ENCODE peak calls at places on chromosomes 4 and X, in five cellular contexts. I is IMR-90, M is GM12892, Q is sigmoid colon, J is tibial nerve. R is an unnamed sample.
A peak's percentile ranks its signal among the peaks of the same experiment; 100 is the strongest.

GRCh38 chrX:83022020-83022419 is 486.1 kb upstream of the POU3F4 start:
- DNase-seq in I (no peak), M (no peak), Q (no peak), J (no peak), R (no peak)

GRCh38 chr4:112926826-112927225 is 122.6 kb upstream of the ANK2 start:
- DNase-seq in I (no peak), M (no peak), Q (no peak), J (no peak), R (no peak)

GRCh38 chr4:46975841-46976551 is 17.4 kb downstream of the GABRA4 start:
- DNase-seq in I (peak; percentile 31), M (no peak), Q (no peak), J (no peak), R (no peak)

GRCh38 chr4:127012549-127012948 is 620.2 kb upstream of the INTU start:
- DNase-seq in I (peak; percentile 59), M (no peak), Q (no peak), J (no peak), R (no peak)

GRCh38 chr4:176902710-176903323 is 110.1 kb upstream of the VEGFC start:
- DNase-seq in I (peak; percentile 95), M (no peak), Q (no peak), J (no peak), R (no peak)

GRCh38 chr4:47839259-47839658 is 1.4 kb upstream of the CORIN start:
- DNase-seq in I (peak; percentile 62), M (no peak), Q (no peak), J (peak; percentile 13), R (no peak)

GRCh38 chr4:173171098-173171497 is 2.5 kb downstream of the GALNT7 start:
- DNase-seq in I (peak; percentile 52), M (no peak), Q (no peak), J (no peak), R (no peak)

GRCh38 chrX:68989865-68990606 is 161.2 kb downstream of the EFNB1 start:
- DNase-seq in I (peak; percentile 82), M (no peak), Q (no peak), J (no peak), R (no peak)

GRCh38 chrX:48533165-48533564 is 6.3 kb upstream of the TBC1D25 start:
- DNase-seq in I (no peak), M (no peak), Q (peak; percentile 10), J (no peak), R (no peak)

GRCh38 chr4:7811536-7812190 is 128.0 kb downstream of the AFAP1 start:
- DNase-seq in I (peak; percentile 95), M (no peak), Q (peak; percentile 92), J (peak; percentile 50), R (no peak)

GRCh38 chr4:104064650-104065577 is 345.1 kb upstream of the TACR3 start:
- DNase-seq in I (no peak), M (no peak), Q (no peak), J (peak; percentile 25), R (peak; percentile 1)

GRCh38 chr4:7394681-7395451 is 39.9 kb downstream of the PSAPL1 start:
- DNase-seq in I (no peak), M (no peak), Q (no peak), J (no peak), R (no peak)

GRCh38 chr4:589219-589963 is 13.3 kb upstream of the TMEM271 start:
- DNase-seq in I (no peak), M (no peak), Q (no peak), J (no peak), R (no peak)

GRCh38 chr4:3019471-3019870 is 54.9 kb downstream of the HTT-AS start:
- DNase-seq in I (no peak), M (no peak), Q (no peak), J (no peak), R (no peak)
- TF ChIP-seq POLR2A in I (no peak), M (no peak), Q (no peak), J (no peak), R (no peak)

GRCh38 chr4:69830529-69831269 is 29.2 kb downstream of the SULT1E1 start:
- DNase-seq in I (no peak), M (no peak), Q (no peak), J (no peak), R (no peak)

GRCh38 chr4:69833251-69833650 is 26.7 kb downstream of the SULT1E1 start:
- DNase-seq in I (no peak), M (no peak), Q (no peak), J (no peak), R (no peak)

GRCh38 chr4:69831270-69831627 is 28.7 kb downstream of the SULT1E1 start:
- DNase-seq in I (no peak), M (no peak), Q (no peak), J (no peak), R (no peak)

GRCh38 chr4:69832326-69833030 is 27.5 kb downstream of the SULT1E1 start:
- DNase-seq in I (no peak), M (no peak), Q (no peak), J (no peak), R (no peak)

GRCh38 chr4:69831646-69832325 is 28.2 kb downstream of the SULT1E1 start:
- DNase-seq in I (no peak), M (peak; percentile 1), Q (no peak), J (no peak), R (no peak)
- TF ChIP-seq POLR2A in I (no peak), M (no peak), Q (no peak), J (no peak), R (no peak)

GRCh38 chr4:2073808-2074481 is 14.8 kb downstream of the NAT8L start:
- DNase-seq in I (no peak), M (no peak), Q (peak; percentile 44), J (no peak), R (no peak)

GRCh38 chr4:2071252-2071911 is 12.3 kb downstream of the NAT8L start:
- DNase-seq in I (no peak), M (no peak), Q (peak; percentile 52), J (no peak), R (no peak)

GRCh38 chr4:2070421-2071251 is 11.5 kb downstream of the NAT8L start:
- DNase-seq in I (no peak), M (no peak), Q (peak; percentile 52), J (no peak), R (no peak)

GRCh38 chr4:2072971-2073807 is 14.1 kb downstream of the NAT8L start:
- DNase-seq in I (no peak), M (no peak), Q (peak; percentile 57), J (no peak), R (no peak)

DNA sequence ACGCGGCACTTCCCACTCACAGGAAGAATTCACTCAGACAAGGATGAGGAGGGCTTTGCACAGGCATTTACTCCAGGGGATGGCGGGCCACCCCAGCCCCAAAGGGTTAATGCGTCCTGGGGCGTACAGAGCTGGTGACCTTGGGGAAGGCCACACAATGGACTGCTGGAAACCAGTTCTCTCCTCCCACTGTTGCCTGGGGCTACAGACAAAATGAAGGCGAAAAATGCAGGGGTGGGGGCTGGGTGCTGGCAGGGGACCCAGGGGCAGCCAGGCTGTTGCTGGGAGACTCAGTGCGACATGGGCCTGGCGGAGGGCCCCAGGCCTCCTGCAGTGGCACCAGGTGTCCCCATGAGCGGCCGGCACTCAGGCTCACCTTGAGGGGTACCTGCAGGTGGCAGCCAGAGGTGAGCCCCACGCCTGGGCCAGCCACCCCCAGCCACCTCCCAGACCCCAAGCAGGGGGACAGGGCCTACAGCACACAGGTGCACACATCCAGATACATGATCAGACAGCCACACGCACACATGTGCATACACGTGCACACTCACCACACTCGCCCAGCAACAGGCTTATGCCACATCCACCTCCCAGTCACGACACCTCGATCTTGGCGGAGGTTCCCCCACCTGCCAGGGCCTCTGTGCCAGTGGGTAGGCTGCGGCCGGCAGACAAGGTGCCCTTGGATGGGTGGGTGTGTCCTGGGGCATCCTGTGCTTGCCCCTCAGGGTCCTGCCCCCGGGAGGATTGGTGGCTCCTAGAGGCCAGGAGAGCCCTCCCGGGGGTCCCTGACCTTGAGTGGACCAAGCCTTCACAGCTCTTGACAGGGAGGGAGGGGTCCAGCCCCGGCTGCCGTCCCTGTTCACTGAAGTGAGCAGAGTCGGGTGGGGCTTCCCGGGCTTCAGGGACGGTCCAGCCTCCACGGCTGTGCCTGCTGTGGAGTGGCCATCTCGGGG is 13.1 kb downstream of the NAT8L start:
- DNase-seq in I (no peak), M (no peak), Q (peak; percentile 63), J (no peak), R (no peak)
- TF ChIP-seq POLR2A in I (no peak), M (no peak), Q (no peak), J (no peak), R (peak; percentile 5)

GRCh38 chr4:10113362-10114047 is 3.1 kb downstream of the WDR1 start:
- DNase-seq in I (no peak), M (no peak), Q (no peak), J (no peak), R (no peak)
- TF ChIP-seq POLR2A in I (no peak), M (peak; percentile 38), Q (no peak), J (no peak), R (no peak)

R was measured in H54.